ENCODE peak calls at places on chromosomes 4 and X, in four cellular contexts. X, E, C and T are unnamed samples.

GRCh38 chr4:133921280-133922195 is 280.1 kb downstream of the PABPC4L start:
- DNase-seq in X (no peak), E (no peak), C (peak; percentile 12), T (no peak)

GRCh38 chr4:123312951-123313592 is 83.5 kb upstream of the SPRY1 start:
- DNase-seq in X (no peak), E (no peak), C (no peak), T (no peak)

GRCh38 chrX:129651756-129652564 is 2.8 kb downstream of the APLN start:
- DNase-seq in X (no peak), E (no peak), C (no peak), T (no peak)

GRCh38 chr4:140603286-140603685 is 34.5 kb upstream of the UCP1 start:
- DNase-seq in X (no peak), E (no peak), C (no peak), T (no peak)

GRCh38 chr4:30721353-30722091 is 1.4 kb downstream of the PCDH7 start:
- DNase-seq in X (no peak), E (no peak), C (peak; percentile 65), T (no peak)

GRCh38 chr4:64341711-64342110 is 67.5 kb downstream of the TECRL start:
- DNase-seq in X (no peak), E (no peak), C (no peak), T (no peak)

GRCh38 chr4:47442980-47443379 is 20.5 kb downstream of the COMMD8 start:
- DNase-seq in X (no peak), E (no peak), C (no peak), T (no peak)

GRCh38 chr4:10456270-10457254 is 664 bp downstream of the ZNF518B start:
- DNase-seq in X (peak; percentile 52), E (no peak), C (peak; percentile 70), T (no peak)

GRCh38 chr4:46648088-46648744 is 258.3 kb upstream of the GABRA2 start:
- DNase-seq in X (no peak), E (no peak), C (peak; percentile 1), T (peak; percentile 36)